ENCODE peak calls at places on chromosome 10, in four cellular contexts. One of them, this sample, is unnamed.

GRCh38 chr10:8331896-8332729 is 277.6 kb downstream of the GATA3 start:
- DNase-seq in GM12878: no peak
- DNase-seq in K562: no peak
- DNase-seq in endothelial cell of umbilical vein: peak
- DNase-seq in this sample: peak

GRCh38 chr10:69629897-69630650 is at the start of gene FAM241B:
- DNase-seq in endothelial cell of umbilical vein: no peak
- DNase-seq in K562: peak
- DNase-seq in GM12878: no peak
- DNase-seq in this sample: peak

GRCh38 chr10:125025341-125025740 is 83.4 kb downstream of the ZRANB1 start:
- DNase-seq in K562: no peak
- DNase-seq in endothelial cell of umbilical vein: no peak
- DNase-seq in GM12878: no peak
- DNase-seq in this sample: peak

GRCh38 chr10:27072436-27073114 is 27.7 kb downstream of the ANKRD26 start:
- DNase-seq in endothelial cell of umbilical vein: no peak
- DNase-seq in K562: no peak
- DNase-seq in GM12878: no peak
- DNase-seq in this sample: no peak

GRCh38 chr10:117254338-117254737 is 13.4 kb downstream of the SLC18A2 start:
- DNase-seq in K562: no peak
- DNase-seq in endothelial cell of umbilical vein: no peak
- DNase-seq in GM12878: no peak
- DNase-seq in this sample: no peak

GRCh38 chr10:132727411-132727810 is 58.5 kb downstream of the NKX6-2 start:
- DNase-seq in K562: no peak
- DNase-seq in GM12878: no peak
- DNase-seq in endothelial cell of umbilical vein: no peak
- DNase-seq in this sample: no peak

GRCh38 chr10:48745662-48746245 is 61.1 kb downstream of the WDFY4 start:
- DNase-seq in endothelial cell of umbilical vein: no peak
- DNase-seq in K562: peak
- DNase-seq in GM12878: no peak
- DNase-seq in this sample: no peak

GRCh38 chr10:96650958-96651357 is 64.1 kb upstream of the TM9SF3 start:
- DNase-seq in K562: no peak
- DNase-seq in GM12878: no peak
- DNase-seq in endothelial cell of umbilical vein: no peak
- DNase-seq in this sample: no peak

GRCh38 chr10:114957673-114958072 is 19.7 kb downstream of the TRUB1 start:
- DNase-seq in GM12878: no peak
- DNase-seq in K562: no peak
- DNase-seq in endothelial cell of umbilical vein: no peak
- DNase-seq in this sample: peak

GRCh38 chr10:72831696-72832355 is 61.7 kb upstream of the OIT3 start:
- DNase-seq in GM12878: no peak
- DNase-seq in endothelial cell of umbilical vein: no peak
- DNase-seq in K562: no peak
- DNase-seq in this sample: peak

GRCh38 chr10:126060232-126060935 is 164.0 kb downstream of the FANK1 start:
- DNase-seq in K562: no peak
- DNase-seq in endothelial cell of umbilical vein: peak
- DNase-seq in GM12878: no peak
- DNase-seq in this sample: peak

GRCh38 chr10:110003524-110003885 is 4.3 kb upstream of the ADD3 start:
- DNase-seq in GM12878: no peak
- DNase-seq in K562: no peak
- DNase-seq in endothelial cell of umbilical vein: no peak
- DNase-seq in this sample: no peak

GRCh38 chr10:102775973-102776669 is 32.4 kb downstream of the WBP1L start:
- DNase-seq in K562: peak
- DNase-seq in endothelial cell of umbilical vein: peak
- DNase-seq in GM12878: no peak
- DNase-seq in this sample: peak

GRCh38 chr10:11871470-11871869 is 48.3 kb downstream of the PROSER2 start:
- DNase-seq in GM12878: no peak
- DNase-seq in K562: peak
- DNase-seq in endothelial cell of umbilical vein: peak
- DNase-seq in this sample: peak

GRCh38 chr10:71580415-71580814 is 139.2 kb downstream of the C10orf105 start:
- DNase-seq in K562: no peak
- DNase-seq in GM12878: no peak
- DNase-seq in endothelial cell of umbilical vein: no peak
- DNase-seq in this sample: no peak

GRCh38 chr10:7161484-7162283 is 249.2 kb downstream of the SFMBT2 start:
- DNase-seq in GM12878: no peak
- DNase-seq in K562: no peak
- DNase-seq in endothelial cell of umbilical vein: no peak
- DNase-seq in this sample: no peak

GRCh38 chr10:125009580-125010235 is 67.8 kb downstream of the ZRANB1 start:
- DNase-seq in K562: no peak
- DNase-seq in GM12878: no peak
- DNase-seq in endothelial cell of umbilical vein: no peak
- DNase-seq in this sample: no peak

GRCh38 chr10:121927361-121927840 is 430 bp downstream of the ATE1 start:
- DNase-seq in endothelial cell of umbilical vein: no peak
- DNase-seq in K562: peak
- DNase-seq in GM12878: no peak
- DNase-seq in this sample: peak

GRCh38 chr10:19929466-19930140 is 113.4 kb downstream of the PLXDC2 start:
- DNase-seq in GM12878: no peak
- DNase-seq in K562: no peak
- DNase-seq in endothelial cell of umbilical vein: peak
- DNase-seq in this sample: peak

GRCh38 chr10:129910861-129911260 is 53.2 kb downstream of the EBF3 start:
- DNase-seq in GM12878: no peak
- DNase-seq in K562: no peak
- DNase-seq in endothelial cell of umbilical vein: no peak
- DNase-seq in this sample: no peak

GRCh38 chr10:48639646-48640045 is 34.8 kb upstream of the ARHGAP22 start:
- DNase-seq in GM12878: no peak
- DNase-seq in K562: no peak
- DNase-seq in endothelial cell of umbilical vein: no peak
- DNase-seq in this sample: no peak

GRCh38 chr10:104028146-104028545 is 57.5 kb downstream of the COL17A1 start:
- DNase-seq in K562: no peak
- DNase-seq in endothelial cell of umbilical vein: no peak
- DNase-seq in GM12878: no peak
- DNase-seq in this sample: peak

GRCh38 chr10:19930936-19931859 is 115.0 kb downstream of the PLXDC2 start:
- DNase-seq in GM12878: no peak
- DNase-seq in endothelial cell of umbilical vein: peak
- DNase-seq in K562: no peak
- DNase-seq in this sample: peak

GRCh38 chr10:119700321-119700954 is 25.4 kb upstream of the INPP5F start:
- DNase-seq in K562: no peak
- DNase-seq in endothelial cell of umbilical vein: no peak
- DNase-seq in GM12878: no peak
- DNase-seq in this sample: no peak

GRCh38 chr10:132690401-132690800 is 95.5 kb downstream of the NKX6-2 start:
- DNase-seq in GM12878: no peak
- DNase-seq in K562: no peak
- DNase-seq in endothelial cell of umbilical vein: no peak
- DNase-seq in this sample: no peak

GRCh38 chr10:97319671-97320479 is 804 bp downstream of the FRAT1 start:
- DNase-seq in K562: no peak
- DNase-seq in endothelial cell of umbilical vein: peak
- DNase-seq in GM12878: no peak
- DNase-seq in this sample: no peak

GRCh38 chr10:10589540-10589939 is 428.1 kb upstream of the CELF2 start:
- DNase-seq in endothelial cell of umbilical vein: peak
- DNase-seq in GM12878: no peak
- DNase-seq in K562: no peak
- DNase-seq in this sample: peak

GRCh38 chr10:10596256-10596655 is 421.4 kb upstream of the CELF2 start:
- DNase-seq in GM12878: no peak
- DNase-seq in K562: no peak
- DNase-seq in endothelial cell of umbilical vein: no peak
- DNase-seq in this sample: no peak

GRCh38 chr10:10587744-10588393 is 429.8 kb upstream of the CELF2 start:
- DNase-seq in K562: no peak
- DNase-seq in GM12878: no peak
- DNase-seq in endothelial cell of umbilical vein: no peak
- DNase-seq in this sample: no peak

DNA sequence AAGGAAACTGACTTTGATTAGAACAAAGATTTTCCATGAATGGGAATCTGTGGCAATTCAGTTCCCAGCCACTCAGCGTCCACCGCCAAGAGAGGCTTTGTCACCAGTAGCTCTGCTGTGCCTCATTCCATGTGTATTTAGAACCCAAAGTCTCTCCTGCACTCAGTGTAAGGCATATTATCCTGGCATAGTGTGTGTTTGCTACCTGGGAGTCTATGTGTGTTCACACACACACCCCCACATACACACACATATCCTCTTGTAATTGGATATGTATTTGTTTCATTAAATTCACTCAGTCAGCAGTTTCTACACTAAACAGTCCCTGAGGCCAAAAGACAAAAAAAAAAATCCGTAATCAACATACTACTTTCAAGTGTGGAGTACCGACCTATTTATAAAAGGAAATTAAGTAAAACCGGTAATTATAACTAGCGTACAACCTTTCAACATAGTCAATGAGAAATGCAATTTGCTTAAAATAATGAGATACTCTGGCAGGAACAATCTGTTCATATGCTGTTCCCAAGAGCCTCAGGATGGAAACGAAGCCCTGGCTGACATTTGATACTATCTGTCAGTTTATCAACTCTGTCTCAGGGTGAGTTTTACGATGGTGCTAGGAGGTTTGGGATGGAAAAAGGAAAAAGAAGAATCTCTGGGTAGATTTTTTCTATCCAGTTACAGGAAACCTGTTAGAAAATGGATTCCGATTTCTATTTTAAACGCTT is 425.8 kb upstream of the CELF2 start:
- DNase-seq in K562: no peak
- DNase-seq in GM12878: no peak
- DNase-seq in endothelial cell of umbilical vein: no peak
- DNase-seq in this sample: no peak
- H2AFZ ChIP-seq in K562: no peak
- H2AFZ ChIP-seq in GM12878: no peak
- H2AFZ ChIP-seq in endothelial cell of umbilical vein: no peak
- H2AFZ ChIP-seq in this sample: no peak

GRCh38 chr10:26043469-26043868 is 109.4 kb downstream of the MYO3A start:
- DNase-seq in GM12878: no peak
- DNase-seq in endothelial cell of umbilical vein: no peak
- DNase-seq in K562: no peak
- DNase-seq in this sample: no peak

GRCh38 chr10:26048756-26049155 is 114.7 kb downstream of the MYO3A start:
- DNase-seq in K562: no peak
- DNase-seq in GM12878: no peak
- DNase-seq in endothelial cell of umbilical vein: no peak
- DNase-seq in this sample: no peak

GRCh38 chr10:26046073-26046684 is 112.2 kb downstream of the MYO3A start:
- DNase-seq in endothelial cell of umbilical vein: no peak
- DNase-seq in GM12878: no peak
- DNase-seq in K562: no peak
- DNase-seq in this sample: no peak

DNA sequence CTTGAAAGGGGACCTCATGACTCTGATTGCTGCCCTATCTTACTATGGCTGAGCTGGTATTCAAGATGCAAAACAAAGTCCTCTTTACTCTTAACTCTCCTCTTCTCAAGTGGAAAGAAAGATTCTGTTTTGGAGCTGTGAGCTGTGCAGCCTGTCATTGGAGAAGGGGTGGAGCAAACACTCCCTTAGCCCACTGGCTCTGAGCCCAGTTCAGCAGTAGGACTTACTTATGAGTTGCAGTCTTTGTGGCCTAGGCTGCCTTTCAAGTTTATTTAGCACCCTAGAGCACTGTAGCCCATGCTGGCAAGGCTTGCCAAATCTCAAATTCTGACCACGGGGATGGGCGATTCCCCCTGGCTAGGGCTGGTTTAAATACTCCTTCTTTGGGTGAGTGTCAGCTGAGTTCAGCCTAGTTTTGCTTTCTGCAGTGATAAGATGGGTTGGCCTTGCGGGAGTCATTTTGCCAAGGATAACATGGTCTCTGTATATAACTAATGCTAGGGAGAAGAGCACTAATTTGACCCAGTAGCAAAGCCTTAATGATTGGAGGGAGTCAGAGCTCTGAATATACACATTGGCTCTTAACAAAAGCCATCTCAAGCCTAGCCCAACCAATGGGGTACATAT is 110.2 kb downstream of the MYO3A start:
- DNase-seq in GM12878: no peak
- DNase-seq in K562: no peak
- DNase-seq in endothelial cell of umbilical vein: no peak
- DNase-seq in this sample: no peak
- TF ChIP-seq FOS in GM12878: no peak
- TF ChIP-seq FOS in K562: no peak
- TF ChIP-seq FOS in endothelial cell of umbilical vein: no peak
- TF ChIP-seq FOS in this sample: no peak

GRCh38 chr10:43421201-43421507 is 12.2 kb upstream of the HNRNPF start:
- DNase-seq in GM12878: no peak
- DNase-seq in K562: no peak
- DNase-seq in endothelial cell of umbilical vein: no peak
- DNase-seq in this sample: no peak
- H2AFZ ChIP-seq in GM12878: peak
- H2AFZ ChIP-seq in K562: peak
- H2AFZ ChIP-seq in endothelial cell of umbilical vein: peak
- H2AFZ ChIP-seq in this sample: peak

GRCh38 chr10:23065549-23065948 is 29.8 kb upstream of the MSRB2 start:
- DNase-seq in endothelial cell of umbilical vein: peak
- DNase-seq in K562: no peak
- DNase-seq in GM12878: no peak
- DNase-seq in this sample: peak
- TF ChIP-seq FOS in endothelial cell of umbilical vein: no peak
- TF ChIP-seq FOS in K562: no peak
- TF ChIP-seq FOS in GM12878: no peak
- TF ChIP-seq FOS in this sample: no peak

GRCh38 chr10:91389636-91390512 is 20.3 kb upstream of the HECTD2 start:
- DNase-seq in GM12878: no peak
- DNase-seq in endothelial cell of umbilical vein: peak
- DNase-seq in K562: peak
- DNase-seq in this sample: peak
- H2AFZ ChIP-seq in GM12878: peak
- H2AFZ ChIP-seq in endothelial cell of umbilical vein: peak
- H2AFZ ChIP-seq in K562: no peak
- H2AFZ ChIP-seq in this sample: no peak